ENCODE peak calls at places on chromosomes 3 and 15, in five cellular contexts. I is endothelial cell of umbilical vein, W is mammary epithelial cell, B is GM23338, T is PC-3. P is an unnamed sample.

GRCh38 chr3:87218560-87218959 is 8.5 kb upstream of the CHMP2B start:
- DNase-seq in T (no peak), W (no peak), B (no peak), I (no peak), P (no peak)

GRCh38 chr3:185161761-185162160 is 8.9 kb upstream of the C3orf70 start:
- DNase-seq in W (no peak), B (no peak), T (no peak), I (no peak), P (no peak)

GRCh38 chr15:43974852-43975251 is 148.1 kb downstream of the WDR76 start:
- DNase-seq in T (no peak), I (no peak), W (no peak), B (no peak), P (no peak)

GRCh38 chr3:197942956-197943556 is 6.9 kb upstream of the RPL35A start:
- DNase-seq in I (peak; percentile 62), W (peak; percentile 35), B (peak; percentile 77), T (peak; percentile 73), P (peak; percentile 42)

GRCh38 chr3:184338538-184338945 is 1.1 kb downstream of the FAM131A start:
- DNase-seq in W (no peak), T (no peak), I (peak; percentile 84), B (peak; percentile 93), P (no peak)

GRCh38 chr3:49723301-49723630 is 485 bp downstream of the GMPPB start:
- DNase-seq in B (peak; percentile 69), I (no peak), T (peak; percentile 53), W (peak; percentile 42), P (no peak)

GRCh38 chr3:27840807-27841594 is 118.9 kb upstream of the EOMES start:
- DNase-seq in W (no peak), B (no peak), T (no peak), I (no peak), P (no peak)

GRCh38 chr15:91508633-91509032 is 344.9 kb upstream of the SLCO3A1 start:
- DNase-seq in W (peak; percentile 68), B (no peak), I (no peak), T (peak; percentile 58), P (peak; percentile 50)

GRCh38 chr15:66841953-66842681 is 140.1 kb downstream of the SMAD6 start:
- DNase-seq in I (peak; percentile 93), W (peak; percentile 86), B (peak; percentile 67), T (peak; percentile 82), P (peak; percentile 91)

GRCh38 chr15:61444585-61444984 is 215.5 kb upstream of the RORA start:
- DNase-seq in T (no peak), W (no peak), I (no peak), B (no peak), P (no peak)

GRCh38 chr15:67504796-67505195 is 16.1 kb upstream of the C15orf61 start:
- DNase-seq in B (no peak), I (no peak), T (peak; percentile 3), W (no peak), P (no peak)

GRCh38 chr3:195385526-195385925 is 57.3 kb downstream of the ACAP2 start:
- DNase-seq in B (peak; percentile 84), T (peak; percentile 56), W (peak; percentile 3), I (peak; percentile 59), P (no peak)

GRCh38 chr3:52052831-52053306 is 3.5 kb downstream of the DUSP7 start:
- DNase-seq in I (peak; percentile 86), W (peak; percentile 73), B (peak; percentile 88), T (peak; percentile 76), P (peak; percentile 47)

GRCh38 chr15:93861413-93861812 is 369.9 kb upstream of the MCTP2 start:
- DNase-seq in T (no peak), B (no peak), W (no peak), I (no peak), P (no peak)

GRCh38 chr15:98799991-98800390 is 151.7 kb downstream of the IGF1R start:
- DNase-seq in W (no peak), T (no peak), B (no peak), I (no peak), P (no peak)

GRCh38 chr3:141530133-141530768 is 43.4 kb downstream of the RASA2 start:
- DNase-seq in I (peak; percentile 81), B (no peak), T (peak; percentile 9), W (peak; percentile 75), P (peak; percentile 40)

GRCh38 chr3:23183731-23184130 is 19.4 kb upstream of the UBE2E2 start:
- DNase-seq in W (peak; percentile 62), I (peak; percentile 56), T (peak; percentile 81), B (peak; percentile 94), P (peak; percentile 47)

GRCh38 chr15:68204776-68205557 is at the start of gene CALML4:
- DNase-seq in W (no peak), I (peak; percentile 70), T (peak; percentile 39), B (peak; percentile 42), P (peak; percentile 58)

GRCh38 chr3:132593950-132594328 is 3.1 kb upstream of the ACKR4 start:
- DNase-seq in W (peak; percentile 90), I (peak; percentile 93), T (peak; percentile 57), B (no peak), P (peak; percentile 69)

GRCh38 chr3:25441234-25441856 is 13.3 kb downstream of the RARB start:
- DNase-seq in T (no peak), B (peak; percentile 65), W (no peak), I (no peak), P (no peak)

GRCh38 chr15:38010390-38010789 is 76.0 kb downstream of the TMCO5A start:
- DNase-seq in I (no peak), W (no peak), B (peak; percentile 18), T (no peak), P (no peak)
- TF ChIP-seq CTCF in I (no peak), W (no peak), B (peak; percentile 12), T (no peak), P (no peak)

DNA sequence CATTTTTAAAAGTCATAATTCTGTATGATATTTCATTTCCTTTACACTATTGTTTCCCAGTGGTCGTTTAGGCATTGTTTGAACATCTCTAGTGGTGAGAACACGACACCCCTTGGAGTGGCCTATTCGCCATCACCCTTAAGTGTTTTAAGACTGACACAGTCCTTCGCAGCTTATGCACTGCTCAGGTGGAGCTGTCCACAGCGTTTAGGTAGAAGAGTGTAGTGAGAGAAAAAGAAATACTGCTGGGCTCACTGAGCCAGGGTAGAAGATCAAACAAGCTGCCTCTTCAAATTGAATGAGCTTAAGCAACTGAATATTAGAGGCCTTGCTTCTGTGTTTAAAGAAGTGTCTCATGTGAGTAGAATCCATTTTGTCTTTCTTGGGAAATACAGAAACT is 156.1 kb downstream of the P3H2 start:
- DNase-seq in T (no peak), I (no peak), W (no peak), B (no peak), P (no peak)
- H3K27ac ChIP-seq in T (no peak overlapping the region), I (no peak overlapping the region), W (no peak overlapping the region), B (no peak overlapping the region), P (no peak overlapping the region)

GRCh38 chr3:181694805-181695660 is 16.7 kb upstream of the SOX2 start:
- DNase-seq in I (peak; percentile 66), W (no peak), T (no peak), B (peak; percentile 81), P (no peak)
- TF ChIP-seq CTCF in I (peak; percentile 47), W (no peak), T (no peak), B (peak; percentile 41), P (peak; percentile 17)

GRCh38 chr3:134356411-134357040 is 17.7 kb downstream of the AMOTL2 start:
- DNase-seq in B (no peak), I (no peak), W (no peak), T (no peak), P (no peak)
- H3K27ac ChIP-seq in B (no peak overlapping the region), I (no peak overlapping the region), W (no peak overlapping the region), T (no peak overlapping the region), P (peak overlapping the region; percentile 97)

P was measured in RWPE1.